ENCODE peak calls at places on chromosomes 1 and 21, in six cellular contexts. H, Q, K, I, Z and Y are unnamed samples.

GRCh38 chr1:203592728-203593127 is 33.9 kb upstream of the ATP2B4 start:
- DNase-seq in H (no peak), Q (no peak), I (no peak), K (peak; percentile 43), Z (no peak), Y (no peak)

GRCh38 chr1:241646201-241646600 is 5.9 kb upstream of the WDR64 start:
- DNase-seq in Q (no peak), Z (no peak), I (no peak), H (no peak), K (no peak), Y (no peak)

GRCh38 chr1:41751804-41752513 is 166.8 kb downstream of the HIVEP3 start:
- DNase-seq in Q (no peak), K (peak; percentile 94), I (no peak), Z (no peak), H (no peak), Y (no peak)

GRCh38 chr21:25896657-25897056 is 161.9 kb downstream of the GABPA start:
- DNase-seq in Q (no peak), K (no peak), H (no peak), I (no peak), Z (no peak), Y (no peak)

GRCh38 chr1:12514597-12514996 is 103.4 kb downstream of the DHRS3 start:
- DNase-seq in Z (no peak), H (no peak), I (no peak), K (no peak), Q (no peak), Y (no peak)

GRCh38 chr1:110829955-110830553 is 42.9 kb upstream of the CD53 start:
- DNase-seq in I (peak; percentile 4), H (no peak), Q (peak; percentile 22), Z (no peak), K (peak; percentile 62), Y (peak; percentile 7)

GRCh38 chr1:37859507-37860345 is at the start of gene MTF1:
- DNase-seq in I (peak; percentile 97), Z (peak; percentile 92), H (peak; percentile 97), Q (peak; percentile 98), K (peak; percentile 98), Y (peak; percentile 96)

GRCh38 chr1:17101261-17101660 is 18.0 kb downstream of the PADI2 start:
- DNase-seq in H (no peak), Q (no peak), I (no peak), Z (no peak), K (no peak), Y (no peak)

GRCh38 chr1:58837886-58838285 is 54.0 kb upstream of the JUN start:
- DNase-seq in I (no peak), Q (no peak), K (no peak), H (no peak), Z (no peak), Y (no peak)

GRCh38 chr1:117059334-117059677 is 820 bp upstream of the TTF2 start:
- DNase-seq in H (no peak), I (peak; percentile 55), Q (peak; percentile 91), Z (peak; percentile 35), K (peak; percentile 38), Y (peak; percentile 53)

GRCh38 chr1:170410391-170411146 is 121.4 kb upstream of the GORAB start:
- DNase-seq in Z (no peak), K (peak; percentile 48), H (peak; percentile 42), Q (no peak), I (no peak), Y (no peak)

GRCh38 chr1:14238472-14239059 is 359.9 kb upstream of the KAZN start:
- DNase-seq in H (no peak), Q (no peak), Z (no peak), I (no peak), K (no peak), Y (no peak)

GRCh38 chr21:37700641-37701202 is 215.5 kb downstream of the KCNJ6 start:
- DNase-seq in Z (no peak), H (peak; percentile 7), I (peak; percentile 90), Q (peak; percentile 7), K (peak; percentile 82), Y (no peak)

GRCh38 chr1:189962171-189962570 is 515.5 kb downstream of the BRINP3 start:
- DNase-seq in I (no peak), K (peak; percentile 72), Q (no peak), Z (no peak), H (peak; percentile 79), Y (no peak)

GRCh38 chr1:86499987-86500593 is 31.4 kb downstream of the CLCA1 start:
- DNase-seq in H (peak; percentile 40), Q (no peak), I (no peak), Z (no peak), K (peak; percentile 91), Y (no peak)